ENCODE peak calls at places on chromosome 7, in five cellular contexts. S, A, G, R and H are unnamed samples.

GRCh38 chr7:73850781-73851207 is 8.5 kb upstream of the METTL27 start:
- DNase-seq in S (no peak), A (peak), G (peak), R (no peak), H (peak)

GRCh38 chr7:129499915-129500463 is 2.3 kb upstream of the SMKR1 start:
- DNase-seq in S (peak), A (no peak), G (no peak), R (no peak), H (no peak)

GRCh38 chr7:30157217-30157616 is 22.4 kb downstream of the MTURN start:
- DNase-seq in S (no peak), A (no peak), G (no peak), R (no peak), H (no peak)

GRCh38 chr7:80942261-80943041 is 23.6 kb upstream of the SEMA3C start:
- DNase-seq in S (no peak), A (peak), G (peak), R (no peak), H (peak)

GRCh38 chr7:100892364-100893317 is 3.0 kb downstream of the ACHE start:
- DNase-seq in S (peak), A (no peak), G (no peak), R (peak), H (no peak)

GRCh38 chr7:64876792-64877713 is 26.0 kb upstream of the ZNF273 start:
- DNase-seq in S (peak), A (no peak), G (no peak), R (peak), H (peak)

GRCh38 chr7:129089521-129090212 is 34.8 kb upstream of the TNPO3 start:
- DNase-seq in S (peak), A (no peak), G (no peak), R (no peak), H (no peak)

GRCh38 chr7:73841689-73842247 is 548 bp downstream of the METTL27 start:
- DNase-seq in S (no peak), A (no peak), G (peak), R (peak), H (no peak)

GRCh38 chr7:12635830-12636229 is 51.6 kb upstream of the ARL4A start:
- DNase-seq in S (peak), A (no peak), G (no peak), R (no peak), H (no peak)

DNA sequence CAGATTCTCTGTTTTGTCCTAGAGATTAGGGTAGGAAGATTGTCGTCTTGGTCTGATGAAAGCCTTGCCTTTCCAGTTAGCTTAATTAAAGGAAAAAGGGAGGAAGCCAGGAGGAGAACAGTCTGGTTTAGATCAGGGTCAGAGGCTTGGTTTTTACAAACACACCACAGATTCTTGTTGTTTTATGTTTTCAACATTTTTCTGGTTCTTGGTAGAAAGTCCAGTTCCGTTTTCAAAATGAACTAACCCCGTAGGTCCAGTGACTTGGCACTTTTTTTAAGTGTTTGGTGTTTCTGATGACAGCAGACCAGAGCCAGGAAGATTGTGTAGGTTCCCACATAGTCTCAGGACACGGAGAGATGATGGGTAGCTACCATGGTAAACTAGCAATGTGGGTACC is 167.1 kb upstream of the INHBA start:
- DNase-seq in S (no peak), A (no peak), G (no peak), R (no peak), H (no peak)
- TF ChIP-seq CTCF in S (no peak), A (no peak), G (no peak), R (no peak), H (no peak)

GRCh38 chr7:124839687-124840086 is 74.1 kb upstream of the GPR37 start:
- DNase-seq in S (no peak), A (no peak), G (no peak), R (no peak), H (no peak)

GRCh38 chr7:124843336-124843735 is 77.7 kb upstream of the GPR37 start:
- DNase-seq in S (no peak), A (no peak), G (no peak), R (no peak), H (no peak)

GRCh38 chr7:124840435-124840834 is 74.8 kb upstream of the GPR37 start:
- DNase-seq in S (no peak), A (no peak), G (no peak), R (no peak), H (no peak)
- TF ChIP-seq CTCF in S (no peak), A (no peak), G (peak), R (no peak), H (peak)

DNA sequence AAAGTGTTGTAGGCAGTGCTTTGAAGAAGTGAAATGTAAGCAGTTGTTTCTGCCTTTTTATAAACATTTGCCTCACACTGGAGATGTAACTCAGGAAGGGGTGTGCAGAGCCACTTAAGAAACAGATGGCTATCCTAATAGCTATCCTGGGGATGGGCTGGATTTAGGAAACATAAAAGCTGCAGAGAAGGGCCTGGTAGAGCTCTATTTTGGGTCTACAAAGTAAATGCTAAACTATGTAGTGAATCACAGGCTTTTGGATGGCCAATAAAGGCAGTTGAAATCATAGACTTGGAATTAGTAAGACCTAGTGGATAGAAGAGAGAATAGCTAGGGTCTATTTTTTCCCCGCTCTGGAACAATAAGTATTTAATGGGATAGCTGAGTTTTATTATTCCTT is 79.9 kb upstream of the AGR3 start:
- DNase-seq in S (no peak), A (no peak), G (no peak), R (no peak), H (no peak)
- TF ChIP-seq CTCF in S (no peak), A (no peak), G (no peak), R (no peak), H (no peak)

GRCh38 chr7:40697653-40698052 is 562.8 kb downstream of the SUGCT start:
- DNase-seq in S (no peak), A (no peak), G (no peak), R (no peak), H (no peak)

GRCh38 chr7:40698214-40698920 is 563.6 kb downstream of the SUGCT start:
- DNase-seq in S (no peak), A (no peak), G (no peak), R (no peak), H (no peak)

GRCh38 chr7:40694041-40694809 is 559.4 kb downstream of the SUGCT start:
- DNase-seq in S (no peak), A (no peak), G (no peak), R (no peak), H (no peak)

GRCh38 chr7:40698921-40699260 is 564.1 kb downstream of the SUGCT start:
- DNase-seq in S (no peak), A (no peak), G (no peak), R (no peak), H (no peak)

GRCh38 chr7:40694991-40695390 is 560.2 kb downstream of the SUGCT start:
- DNase-seq in S (no peak), A (no peak), G (no peak), R (no peak), H (no peak)
- TF ChIP-seq CTCF in S (no peak), A (no peak), G (no peak), R (no peak), H (no peak)

GRCh38 chr7:44376429-44377133 is 51.2 kb upstream of the CAMK2B start:
- DNase-seq in S (no peak), A (no peak), G (no peak), R (no peak), H (no peak)

GRCh38 chr7:44374007-44374763 is 48.8 kb upstream of the CAMK2B start:
- DNase-seq in S (no peak), A (no peak), G (no peak), R (no peak), H (no peak)

GRCh38 chr7:44377134-44377463 is 51.7 kb upstream of the CAMK2B start:
- DNase-seq in S (no peak), A (no peak), G (no peak), R (no peak), H (no peak)

GRCh38 chr7:44375926-44376342 is 50.5 kb upstream of the CAMK2B start:
- DNase-seq in S (no peak), A (no peak), G (no peak), R (no peak), H (no peak)

DNA sequence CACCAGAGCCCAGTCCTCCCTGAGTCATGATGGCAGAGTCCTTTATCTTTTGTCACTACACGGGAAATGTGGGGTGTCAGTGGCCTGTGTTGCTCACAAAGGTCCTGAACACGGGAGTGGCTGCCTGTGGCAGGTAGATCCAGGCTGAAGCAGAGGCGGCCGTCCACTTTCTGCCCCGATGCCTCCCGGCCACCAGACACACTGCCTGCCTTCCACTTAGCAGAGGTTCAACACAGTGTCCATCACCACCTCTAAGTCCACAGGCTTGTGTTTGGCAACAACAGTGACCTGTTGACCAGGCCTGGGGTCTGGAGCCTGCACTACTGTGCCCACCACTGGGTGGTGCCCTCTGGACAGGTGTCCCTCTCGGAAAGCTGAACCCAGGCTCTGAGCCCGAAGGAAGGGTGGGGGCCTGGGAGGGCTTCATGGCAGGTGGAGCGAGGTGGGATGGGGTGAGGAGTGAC is 49.9 kb upstream of the CAMK2B start:
- DNase-seq in S (no peak), A (no peak), G (no peak), R (no peak), H (no peak)
- TF ChIP-seq CTCF in S (peak), A (no peak), G (peak), R (no peak), H (no peak)

DNA sequence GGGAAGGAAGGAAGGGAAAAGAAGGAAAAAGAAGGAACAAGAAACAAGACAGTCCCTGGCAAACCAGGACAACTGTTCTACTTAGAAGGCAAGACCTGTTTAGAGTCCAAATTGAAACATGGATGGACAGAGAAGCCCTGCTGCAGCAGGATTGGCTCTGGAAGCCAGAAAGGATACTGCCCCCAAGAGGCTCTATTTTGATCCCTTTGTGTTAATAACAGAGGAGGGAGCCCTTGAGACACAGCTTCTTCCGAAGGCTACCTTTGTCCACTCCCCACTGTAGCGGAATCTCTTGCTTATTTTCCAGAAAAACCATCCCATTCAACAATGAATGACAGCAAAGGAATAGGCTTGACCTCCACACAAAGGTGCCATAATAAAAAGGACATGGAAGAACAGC is 120.3 kb upstream of the FOXK1 start:
- DNase-seq in S (no peak), A (no peak), G (no peak), R (no peak), H (no peak)
- TF ChIP-seq CTCF in S (no peak), A (no peak), G (peak), R (no peak), H (no peak)

GRCh38 chr7:134444961-134445315 is 14.0 kb downstream of the AKR1B1 start:
- DNase-seq in S (no peak), A (no peak), G (no peak), R (no peak), H (no peak)

GRCh38 chr7:134442441-134443220 is 16.3 kb downstream of the AKR1B1 start:
- DNase-seq in S (no peak), A (no peak), G (no peak), R (no peak), H (no peak)

GRCh38 chr7:134443396-134444070 is 15.4 kb downstream of the AKR1B1 start:
- DNase-seq in S (no peak), A (no peak), G (no peak), R (no peak), H (no peak)

GRCh38 chr7:134446446-134446845 is 12.5 kb downstream of the AKR1B1 start:
- DNase-seq in S (no peak), A (no peak), G (no peak), R (no peak), H (no peak)

GRCh38 chr7:134444198-134444960 is 14.5 kb downstream of the AKR1B1 start:
- DNase-seq in S (no peak), A (no peak), G (no peak), R (no peak), H (no peak)
- TF ChIP-seq CTCF in S (no peak), A (no peak), G (peak), R (no peak), H (no peak)

GRCh38 chr7:150971242-150972048 is 6.7 kb downstream of the KCNH2 start:
- DNase-seq in S (no peak), A (no peak), G (no peak), R (no peak), H (no peak)

GRCh38 chr7:150969483-150969874 is 8.6 kb downstream of the KCNH2 start:
- DNase-seq in S (no peak), A (no peak), G (no peak), R (no peak), H (no peak)

GRCh38 chr7:150972094-150972493 is 6.0 kb downstream of the KCNH2 start:
- DNase-seq in S (no peak), A (no peak), G (no peak), R (peak), H (no peak)

GRCh38 chr7:150968698-150969482 is 9.2 kb downstream of the KCNH2 start:
- DNase-seq in S (no peak), A (no peak), G (no peak), R (no peak), H (no peak)

GRCh38 chr7:150970424-150970823 is 7.7 kb downstream of the KCNH2 start:
- DNase-seq in S (no peak), A (no peak), G (no peak), R (no peak), H (no peak)
- TF ChIP-seq CTCF in S (no peak), A (no peak), G (no peak), R (no peak), H (no peak)

DNA sequence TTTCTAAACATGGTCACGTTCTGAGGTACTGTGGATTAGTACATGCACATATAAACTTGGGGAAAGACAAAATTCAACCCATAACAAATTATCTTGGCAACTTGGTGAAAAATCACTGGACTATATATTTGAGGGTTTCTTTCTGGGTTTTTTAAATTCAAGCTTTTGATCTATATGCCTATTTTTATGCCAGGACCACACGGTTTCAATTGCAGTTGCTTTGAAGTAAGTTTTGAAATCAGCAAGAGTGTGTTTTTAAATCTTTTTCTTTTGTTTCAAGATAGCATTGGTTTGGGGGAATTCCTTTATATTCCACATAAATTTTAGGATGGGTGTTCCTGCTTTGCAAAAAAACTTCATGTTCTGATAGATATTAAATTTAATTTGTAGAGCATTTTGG is 406.4 kb upstream of the VWC2 start:
- DNase-seq in S (no peak), A (no peak), G (no peak), R (no peak), H (no peak)
- TF ChIP-seq CTCF in S (no peak), A (no peak), G (no peak), R (no peak), H (no peak)

GRCh38 chr7:89339748-89340147 is 544.2 kb upstream of the TEX47 start:
- DNase-seq in S (no peak), A (no peak), G (no peak), R (no peak), H (no peak)

GRCh38 chr7:89332026-89332425 is 536.5 kb upstream of the TEX47 start:
- DNase-seq in S (no peak), A (no peak), G (no peak), R (no peak), H (no peak)

GRCh38 chr7:89335490-89335889 is 540.0 kb upstream of the TEX47 start:
- DNase-seq in S (no peak), A (no peak), G (no peak), R (no peak), H (no peak)

DNA sequence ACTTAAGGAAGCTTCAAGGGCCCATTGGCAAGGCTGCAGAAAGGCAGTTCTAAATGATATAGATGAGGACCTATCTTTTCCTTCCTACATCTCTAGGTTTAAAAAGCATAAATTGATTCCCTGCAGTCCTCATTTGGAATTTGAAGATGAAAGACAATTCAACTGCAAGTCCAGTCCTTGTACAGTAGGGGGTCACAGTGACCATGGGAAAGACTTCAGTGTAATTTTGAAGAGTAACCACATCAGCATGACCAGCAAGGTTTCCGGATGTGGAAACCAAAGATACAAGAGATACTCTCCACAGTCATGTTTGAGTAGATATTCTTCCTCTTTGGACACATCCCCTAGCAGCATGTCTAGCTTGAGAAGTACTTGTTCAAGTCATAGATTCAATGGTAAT is 539.2 kb upstream of the TEX47 start:
- DNase-seq in S (peak), A (no peak), G (no peak), R (no peak), H (no peak)
- TF ChIP-seq CTCF in S (no peak), A (no peak), G (no peak), R (no peak), H (no peak)